ENCODE peak calls at places on chromosome 1, in four cellular contexts. L is H1, Q is HepG2, R is GM12878. E is an unnamed sample.

GRCh38 chr1:42935313-42935624 is 23.4 kb downstream of the SLC2A1 start:
- DNase-seq in L (no peak), Q (no peak), R (no peak), E (no peak)

GRCh38 chr1:161771973-161772372 is 5.9 kb downstream of the ATF6 start:
- DNase-seq in L (no peak), Q (no peak), R (no peak), E (no peak)

GRCh38 chr1:10980841-10981727 is 31.4 kb upstream of the TARDBP start:
- DNase-seq in L (no peak), Q (no peak), R (no peak), E (no peak)

GRCh38 chr1:159076753-159077656 is at the start of gene AIM2:
- DNase-seq in L (no peak), Q (no peak), R (peak; percentile 97), E (peak; percentile 93)

GRCh38 chr1:48619529-48619928 is 147.5 kb upstream of the SPATA6 start:
- DNase-seq in L (peak; percentile 83), Q (no peak), R (no peak), E (peak; percentile 17)

GRCh38 chr1:28928306-28928987 is 14.1 kb downstream of the EPB41 start:
- DNase-seq in L (peak; percentile 11), Q (no peak), R (no peak), E (peak; percentile 47)

GRCh38 chr1:10687142-10687715 is 109.2 kb downstream of the CASZ1 start:
- DNase-seq in L (no peak), Q (no peak), R (no peak), E (no peak)

GRCh38 chr1:194658090-194658439 is 1471.7 kb upstream of the B3GALT2 start:
- DNase-seq in L (no peak), Q (peak; percentile 4), R (no peak), E (peak; percentile 65)

GRCh38 chr1:34864759-34865158 is 5.2 kb upstream of the SMIM12 start:
- DNase-seq in L (no peak), Q (no peak), R (no peak), E (no peak)
- TF ChIP-seq ATF2 in L (no peak), Q (no peak), R (no peak), E (no peak)

DNA sequence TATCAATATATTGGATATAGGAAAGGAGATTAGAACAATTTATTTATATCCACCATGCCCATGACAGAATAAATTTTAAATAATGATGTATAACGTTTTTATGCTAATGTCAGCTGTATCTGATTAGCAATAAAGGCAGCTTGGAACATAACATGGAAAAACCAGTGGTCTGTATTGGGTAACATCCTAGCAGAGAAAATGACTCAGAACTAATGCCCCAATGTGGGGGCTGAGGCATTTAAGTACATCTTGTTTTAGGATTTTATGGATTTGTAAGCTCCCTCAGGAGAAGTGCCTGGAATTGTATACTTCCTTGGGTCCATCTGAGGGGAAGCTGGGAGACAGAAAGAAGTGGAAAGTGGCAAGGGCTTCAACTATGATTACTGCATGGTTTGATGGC is 82.3 kb downstream of the HMCN1 start:
- DNase-seq in L (no peak), Q (no peak), R (no peak), E (no peak)
- TF ChIP-seq CEBPB in L (no peak), Q (no peak), R (no peak), E (no peak)

DNA sequence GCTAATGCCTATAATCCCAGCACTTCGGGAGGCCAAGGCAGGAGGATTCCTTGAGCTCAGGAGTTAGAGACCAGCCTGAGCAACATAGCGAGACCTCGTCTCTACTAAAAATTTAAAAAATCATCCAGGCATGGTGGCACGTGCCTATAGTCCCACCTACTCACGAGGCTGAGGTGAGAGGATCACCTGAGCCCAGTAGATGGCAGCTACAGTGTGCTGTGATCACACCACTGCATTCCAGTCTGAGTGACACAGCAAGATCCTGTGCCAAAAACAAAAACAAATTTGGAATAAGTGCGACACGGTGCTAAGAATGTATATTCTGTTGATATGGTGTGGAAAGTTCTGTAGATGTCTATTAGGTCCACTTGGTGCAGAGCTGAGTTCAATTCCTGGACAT is 15.1 kb downstream of the USP33 start:
- DNase-seq in L (no peak), Q (no peak), R (no peak), E (no peak)
- TF ChIP-seq ATF2 in L (no peak), Q (no peak), R (no peak), E (no peak)

GRCh38 chr1:70086897-70087296 is 118.5 kb downstream of the LRRC40 start:
- DNase-seq in L (no peak), Q (no peak), R (no peak), E (no peak)
- TF ChIP-seq CEBPB in L (no peak), Q (no peak), R (no peak), E (no peak)

GRCh38 chr1:182658055-182658454 is 26.3 kb downstream of the RGS8 start:
- DNase-seq in L (no peak), Q (no peak), R (no peak), E (no peak)

GRCh38 chr1:182664281-182664680 is 20.1 kb downstream of the RGS8 start:
- DNase-seq in L (no peak), Q (no peak), R (no peak), E (no peak)

GRCh38 chr1:182657026-182657425 is 27.4 kb downstream of the RGS8 start:
- DNase-seq in L (no peak), Q (no peak), R (no peak), E (no peak)

GRCh38 chr1:182666736-182667135 is 17.7 kb downstream of the RGS8 start:
- DNase-seq in L (no peak), Q (no peak), R (no peak), E (no peak)

GRCh38 chr1:182662121-182662890 is 22.1 kb downstream of the RGS8 start:
- DNase-seq in L (no peak), Q (no peak), R (no peak), E (no peak)
- TF ChIP-seq ATF2 in L (no peak), Q (no peak), R (no peak), E (no peak)

GRCh38 chr1:160674415-160674814 is 27.6 kb upstream of the SLAMF1 start:
- DNase-seq in L (no peak), Q (no peak), R (no peak), E (no peak)
- TF ChIP-seq CEBPB in L (no peak), Q (no peak), R (no peak), E (no peak)

GRCh38 chr1:155978973-155979429 is 654 bp upstream of the ARHGEF2 start:
- DNase-seq in L (no peak), Q (no peak), R (no peak), E (peak; percentile 60)

GRCh38 chr1:155983191-155984023 is 5.1 kb upstream of the ARHGEF2 start:
- DNase-seq in L (peak; percentile 54), Q (peak; percentile 44), R (no peak), E (no peak)

GRCh38 chr1:155979525-155980343 is 1.4 kb upstream of the ARHGEF2 start:
- DNase-seq in L (no peak), Q (no peak), R (no peak), E (peak; percentile 85)

GRCh38 chr1:155982106-155982505 is 3.8 kb upstream of the ARHGEF2 start:
- DNase-seq in L (no peak), Q (no peak), R (no peak), E (no peak)

DNA sequence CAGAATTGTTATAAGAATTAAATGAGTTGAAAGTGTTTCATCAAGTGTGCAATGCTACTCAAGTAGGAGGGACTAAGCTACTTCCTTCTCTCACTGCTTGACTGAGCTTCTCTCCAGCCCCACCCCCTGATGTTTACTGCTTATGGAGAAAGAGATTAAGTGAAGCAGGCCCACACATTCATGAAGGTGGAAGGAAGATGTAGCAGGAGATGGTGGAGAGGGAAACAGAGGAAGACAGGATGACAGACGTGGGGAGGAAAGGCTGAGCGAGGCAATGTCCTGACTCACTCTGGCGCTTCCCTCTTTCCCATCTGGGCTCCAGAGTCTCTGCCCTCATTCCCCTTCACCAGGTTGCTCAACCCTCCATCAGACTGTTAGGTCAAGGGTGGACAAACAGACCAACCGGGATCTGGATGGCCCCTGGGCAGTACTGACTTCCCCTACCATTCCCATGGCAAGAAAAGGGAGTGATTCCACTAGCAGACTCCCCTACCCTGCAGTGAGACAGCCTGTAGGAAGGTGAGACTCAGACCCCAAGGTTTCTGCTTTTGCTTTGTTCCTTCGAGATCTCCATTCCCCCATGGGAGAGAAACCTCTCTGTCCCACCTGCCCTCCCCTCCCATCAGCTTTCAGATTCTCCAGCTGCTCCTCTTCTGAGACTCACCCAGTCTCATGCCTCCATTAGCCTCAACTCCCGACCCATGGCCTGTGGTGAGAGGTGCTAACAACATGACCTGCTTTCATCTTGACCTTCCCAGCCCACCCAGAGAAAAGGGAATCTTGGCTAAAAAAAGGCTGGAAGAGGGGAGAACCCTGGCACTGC is 3.1 kb upstream of the ARHGEF2 start:
- DNase-seq in L (no peak), Q (peak; percentile 54), R (no peak), E (peak; percentile 41)
- TF ChIP-seq ATF2 in L (no peak), Q (no peak), R (no peak), E (no peak)

GRCh38 chr1:248808876-248809275 is 16.8 kb downstream of the SH3BP5L start:
- DNase-seq in L (no peak), Q (no peak), R (no peak), E (no peak)

GRCh38 chr1:248802454-248802853 is 23.3 kb downstream of the SH3BP5L start:
- DNase-seq in L (no peak), Q (no peak), R (no peak), E (no peak)

GRCh38 chr1:248807067-248807737 is 18.5 kb downstream of the SH3BP5L start:
- DNase-seq in L (peak; percentile 76), Q (peak; percentile 50), R (no peak), E (peak; percentile 71)

GRCh38 chr1:248805905-248806304 is 19.8 kb downstream of the SH3BP5L start:
- DNase-seq in L (no peak), Q (no peak), R (no peak), E (no peak)

GRCh38 chr1:248804771-248805681 is 20.7 kb downstream of the SH3BP5L start:
- DNase-seq in L (no peak), Q (no peak), R (peak; percentile 73), E (no peak)
- TF ChIP-seq CEBPB in L (no peak), Q (no peak), R (no peak), E (no peak)